ENCODE peak calls at places on chromosomes 5 and 9, in ten cellular contexts. X, K, B, S, D, Q, G, T, P and Y are unnamed samples.

GRCh38 chr5:52754051-52754450 is 33.7 kb upstream of the ITGA1 start:
- DNase-seq in K (no peak), D (no peak), S (no peak), X (no peak), T (no peak), B (no peak), G (no peak), P (no peak), Q (no peak), Y (no peak)

GRCh38 chr5:132860742-132861141 is 5.5 kb downstream of the GDF9 start:
- DNase-seq in Q (no peak), B (no peak), K (no peak), P (no peak), S (no peak), X (no peak), T (no peak), D (no peak), G (no peak), Y (no peak)

GRCh38 chr5:115329475-115329874 is 33.0 kb upstream of the CCDC112 start:
- DNase-seq in K (no peak), T (no peak), Q (no peak), B (peak), D (no peak), G (no peak), X (no peak), S (no peak), P (no peak), Y (no peak)

GRCh38 chr5:151295801-151296477 is 7.6 kb downstream of the SLC36A3 start:
- DNase-seq in S (no peak), G (no peak), T (no peak), P (no peak), X (no peak), D (no peak), Q (no peak), B (no peak), K (no peak), Y (no peak)

GRCh38 chr5:35404701-35405100 is 174.4 kb upstream of the PRLR start:
- DNase-seq in S (no peak), X (no peak), D (no peak), B (no peak), Q (no peak), T (no peak), K (no peak), P (no peak), G (no peak), Y (no peak)

GRCh38 chr9:100411472-100412270 is 15.3 kb upstream of the MSANTD3 start:
- DNase-seq in X (peak), Q (peak), T (peak), P (peak), B (no peak), K (peak), D (peak), S (peak), G (peak), Y (peak)

GRCh38 chr5:56656816-56657740 is 158.3 kb upstream of the MAP3K1 start:
- DNase-seq in S (peak), G (no peak), D (no peak), Q (no peak), X (no peak), K (peak), B (no peak), T (no peak), P (no peak), Y (no peak)

GRCh38 chr9:119060629-119061385 is 308.4 kb downstream of the BRINP1 start:
- DNase-seq in P (no peak), X (no peak), K (no peak), B (no peak), T (no peak), D (no peak), S (no peak), Q (no peak), G (no peak), Y (no peak)

GRCh38 chr5:167665841-167666375 is 625.5 kb upstream of the WWC1 start:
- DNase-seq in Q (no peak), T (no peak), K (no peak), D (no peak), G (no peak), P (no peak), X (no peak), B (no peak), S (no peak), Y (no peak)

GRCh38 chr5:137264041-137264440 is 235.1 kb downstream of the SPOCK1 start:
- DNase-seq in P (no peak), S (peak), X (no peak), G (no peak), T (no peak), B (no peak), K (no peak), Q (no peak), D (no peak), Y (no peak)

GRCh38 chr5:14487896-14488570 is 93.6 kb upstream of the OTULINL start:
- DNase-seq in G (no peak), P (peak), S (no peak), B (no peak), Q (no peak), T (no peak), D (peak), K (no peak), X (no peak), Y (no peak)

GRCh38 chr5:137376127-137376526 is 123.0 kb downstream of the SPOCK1 start:
- DNase-seq in P (no peak), K (no peak), D (no peak), X (no peak), B (no peak), G (no peak), Q (no peak), T (no peak), S (no peak), Y (no peak)

GRCh38 chr5:50744761-50745160 is 78.3 kb downstream of the PARP8 start:
- DNase-seq in K (no peak), D (peak), S (peak), T (no peak), P (no peak), X (peak), Q (no peak), G (no peak), B (no peak), Y (no peak)

GRCh38 chr9:6126377-6126776 is 89.2 kb upstream of the IL33 start:
- DNase-seq in G (no peak), X (no peak), D (no peak), S (no peak), P (no peak), K (no peak), T (no peak), Q (no peak), B (no peak), Y (no peak)

GRCh38 chr5:97420646-97421045 is 237.6 kb upstream of the RIOK2 start:
- DNase-seq in K (no peak), X (no peak), S (no peak), P (no peak), B (no peak), D (no peak), Q (no peak), T (no peak), G (no peak), Y (no peak)

GRCh38 chr9:121294866-121295661 is 27.1 kb downstream of the GSN start:
- DNase-seq in S (no peak), Q (no peak), B (no peak), X (no peak), K (no peak), G (peak), P (no peak), T (no peak), D (no peak), Y (no peak)

GRCh38 chr9:76512826-76513225 is 53.8 kb downstream of the GCNT1 start:
- DNase-seq in G (no peak), P (no peak), K (no peak), B (no peak), T (no peak), Q (no peak), X (no peak), D (no peak), S (peak), Y (no peak)

GRCh38 chr5:94378062-94378461 is 240.3 kb downstream of the KIAA0825 start:
- DNase-seq in D (no peak), T (no peak), K (no peak), B (no peak), X (no peak), Q (no peak), S (no peak), G (no peak), P (no peak), Y (no peak)

GRCh38 chr9:6197330-6197729 is 18.3 kb upstream of the IL33 start:
- DNase-seq in Q (no peak), X (no peak), K (no peak), P (peak), S (peak), G (no peak), D (peak), T (no peak), B (peak), Y (no peak)

GRCh38 chr5:154647760-154648143 is 107.4 kb upstream of the LARP1 start:
- DNase-seq in Q (no peak), P (no peak), S (no peak), T (no peak), B (peak), D (no peak), G (no peak), K (no peak), X (no peak), Y (no peak)

GRCh38 chr9:94681508-94681907 is 42.2 kb upstream of the FBP1 start:
- DNase-seq in P (peak), G (peak), K (peak), S (peak), Q (no peak), T (peak), B (peak), D (peak), X (peak), Y (peak)

GRCh38 chr5:41728281-41728680 is 141.9 kb downstream of the OXCT1 start:
- DNase-seq in S (no peak), P (no peak), T (no peak), G (no peak), Q (no peak), K (no peak), B (no peak), D (no peak), X (no peak), Y (no peak)

GRCh38 chr5:151427258-151427657 is 20.1 kb upstream of the SLC36A1 start:
- DNase-seq in P (no peak), G (no peak), Q (no peak), T (no peak), B (no peak), S (no peak), D (peak), K (no peak), X (no peak), Y (no peak)

GRCh38 chr9:108103294-108103693 is 613.7 kb upstream of the KLF4 start:
- DNase-seq in D (no peak), K (no peak), G (no peak), T (no peak), X (no peak), P (no peak), B (no peak), S (peak), Q (no peak), Y (no peak)

GRCh38 chr5:147699496-147700088 is 82.9 kb downstream of the JAKMIP2 start:
- DNase-seq in S (no peak), D (no peak), B (no peak), X (no peak), T (no peak), Q (no peak), G (no peak), K (no peak), P (no peak), Y (no peak)

GRCh38 chr9:131982683-131983239 is 96.9 kb downstream of the MED27 start:
- DNase-seq in P (no peak), D (no peak), B (no peak), X (no peak), G (no peak), K (no peak), Q (no peak), S (peak), T (no peak), Y (no peak)

GRCh38 chr5:157379983-157380382 is 80.0 kb upstream of the NIPAL4 start:
- DNase-seq in P (no peak), B (no peak), T (no peak), X (no peak), D (no peak), Q (no peak), K (no peak), S (no peak), G (no peak), Y (no peak)

GRCh38 chr9:85173967-85174366 is 504.4 kb downstream of the NTRK2 start:
- DNase-seq in D (no peak), T (no peak), B (no peak), S (no peak), X (no peak), K (no peak), G (no peak), Q (no peak), P (no peak), Y (no peak)

GRCh38 chr9:111970827-111971226 is 74.2 kb downstream of the UGCG start:
- DNase-seq in T (no peak), G (no peak), K (no peak), S (no peak), Q (no peak), B (no peak), P (no peak), X (no peak), D (no peak), Y (no peak)
- TF ChIP-seq CTCF in T (no peak), G (no peak), K (no peak), S (no peak), Q (no peak), B (no peak), P (no peak), X (no peak), D (no peak), Y (no peak)

DNA sequence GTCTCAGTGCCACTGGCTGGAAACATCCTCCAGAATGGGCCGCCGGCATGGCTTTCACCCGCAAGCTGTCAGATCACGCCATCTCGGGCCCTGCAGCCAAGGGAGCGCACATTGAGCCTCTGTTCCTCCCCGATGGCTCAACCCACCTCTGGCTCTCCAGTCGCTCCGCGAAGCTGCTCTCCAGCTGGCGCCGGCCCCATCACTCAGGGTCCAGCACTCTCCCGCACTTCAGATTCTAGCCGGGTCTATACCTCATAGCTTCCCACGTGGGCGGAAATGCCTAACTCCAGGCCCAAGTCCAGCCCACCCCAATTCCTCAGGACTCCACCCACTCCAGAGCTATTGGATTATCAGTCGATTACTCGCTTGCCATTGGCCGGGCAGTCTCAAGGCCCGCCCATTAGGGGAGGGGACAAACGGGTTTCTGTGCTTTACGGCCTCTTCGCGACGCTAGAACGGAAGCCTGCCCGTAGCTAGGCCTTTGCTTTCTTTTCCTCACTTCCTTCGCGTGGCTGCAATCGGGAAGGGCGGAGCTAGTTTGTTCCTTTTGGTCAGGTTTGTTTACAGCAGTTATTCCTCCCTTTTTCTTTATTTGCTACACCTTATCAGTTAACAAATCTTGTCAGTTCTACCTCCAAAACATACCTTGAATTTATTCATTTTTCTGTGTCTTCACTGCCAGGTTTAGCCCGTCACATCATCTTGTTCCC is at the start of gene NOL6:
- DNase-seq in D (peak), S (peak), X (peak), B (peak), K (peak), P (peak), T (peak), Q (peak), G (peak), Y (peak)
- TF ChIP-seq CTCF in D (no peak), S (no peak), X (no peak), B (no peak), K (no peak), P (no peak), T (no peak), Q (no peak), G (no peak), Y (no peak)

GRCh38 chr9:104138243-104138642 is 44.1 kb downstream of the SMC2 start:
- DNase-seq in X (no peak), S (no peak), K (no peak), Q (no peak), B (no peak), T (no peak), D (no peak), P (no peak), G (no peak), Y (no peak)

GRCh38 chr9:104144336-104144735 is 50.2 kb downstream of the SMC2 start:
- DNase-seq in X (no peak), D (no peak), P (no peak), Q (no peak), K (no peak), S (peak), B (no peak), T (no peak), G (no peak), Y (no peak)

GRCh38 chr9:104143554-104143919 is 49.4 kb downstream of the SMC2 start:
- DNase-seq in G (no peak), Q (no peak), B (no peak), D (no peak), S (no peak), K (no peak), X (no peak), T (no peak), P (no peak), Y (no peak)

GRCh38 chr9:104142799-104143553 is 48.9 kb downstream of the SMC2 start:
- DNase-seq in Q (no peak), K (no peak), P (no peak), X (no peak), B (no peak), G (no peak), D (no peak), S (no peak), T (no peak), Y (no peak)
- TF ChIP-seq CTCF in Q (no peak), K (no peak), P (no peak), X (no peak), B (no peak), G (no peak), D (no peak), S (no peak), T (no peak), Y (no peak)

GRCh38 chr9:134403292-134403681 is 77.0 kb downstream of the RXRA start:
- DNase-seq in Q (no peak), K (no peak), G (no peak), D (no peak), S (no peak), P (no peak), X (no peak), B (no peak), T (no peak), Y (no peak)

GRCh38 chr9:134405527-134405926 is 79.3 kb downstream of the RXRA start:
- DNase-seq in X (no peak), S (no peak), K (no peak), D (no peak), T (no peak), Q (no peak), B (no peak), P (no peak), G (no peak), Y (no peak)

GRCh38 chr9:134404376-134405358 is 78.4 kb downstream of the RXRA start:
- DNase-seq in X (no peak), S (no peak), P (no peak), D (no peak), Q (no peak), K (no peak), T (no peak), G (no peak), B (no peak), Y (no peak)

GRCh38 chr9:134402182-134402581 is 75.9 kb downstream of the RXRA start:
- DNase-seq in B (no peak), Q (no peak), D (no peak), P (no peak), K (no peak), G (no peak), S (no peak), T (no peak), X (no peak), Y (no peak)

DNA sequence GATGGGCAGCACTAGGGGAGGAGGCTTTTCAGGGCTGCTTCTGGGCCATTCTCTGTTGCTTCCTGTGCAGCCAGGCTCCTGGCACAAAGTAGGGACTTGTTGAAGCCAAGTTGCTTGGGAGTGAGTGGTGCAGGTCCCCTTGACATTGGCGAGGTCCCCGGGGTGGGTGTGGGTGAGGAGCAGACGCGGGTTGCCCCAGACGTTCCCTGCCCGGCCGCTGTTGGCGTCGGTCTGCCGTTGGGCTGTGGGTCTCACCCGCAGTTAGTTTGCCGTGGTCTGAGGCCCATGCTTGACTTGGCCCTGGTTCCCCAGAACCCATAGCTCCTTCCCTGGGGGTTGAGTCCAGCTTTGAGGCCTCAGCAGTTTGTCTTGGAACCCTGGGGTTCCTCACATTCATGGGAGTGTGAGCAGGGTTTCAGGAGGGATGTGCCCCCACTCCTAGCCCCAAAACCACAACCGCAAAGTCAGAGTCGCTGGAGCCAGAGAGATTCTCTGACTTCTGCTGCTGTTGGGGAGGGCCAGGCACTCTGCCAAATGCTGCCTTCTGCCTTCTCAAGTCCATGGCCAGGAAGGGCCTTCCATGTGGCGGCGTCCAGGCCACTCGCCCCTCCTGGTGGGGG is 77.5 kb downstream of the RXRA start:
- DNase-seq in Q (peak), T (no peak), X (peak), G (peak), P (no peak), S (peak), B (peak), K (no peak), D (no peak), Y (no peak)
- TF ChIP-seq CTCF in Q (no peak), T (no peak), X (no peak), G (no peak), P (no peak), S (no peak), B (no peak), K (no peak), D (no peak), Y (no peak)